ENCODE peak calls at places on chromosomes 7 and 10, in five cellular contexts. One of them, this sample, is unnamed.
A peak's percentile ranks its signal among the peaks of the same experiment; 100 is the strongest.

GRCh38 chr7:150649084-150649385 is 16.9 kb upstream of the GIMAP6 start:
- DNase-seq in osteoblast: no peak
- DNase-seq in naive thymus-derived CD4-positive, alpha-beta T cell: no peak
- DNase-seq in psoas muscle: no peak
- DNase-seq in dorsolateral prefrontal cortex: no peak
- DNase-seq in this sample: no peak

GRCh38 chr7:111043533-111043932 is 47.4 kb upstream of the LRRN3 start:
- DNase-seq in osteoblast: no peak
- DNase-seq in naive thymus-derived CD4-positive, alpha-beta T cell: no peak
- DNase-seq in psoas muscle: no peak
- DNase-seq in dorsolateral prefrontal cortex: no peak
- DNase-seq in this sample: no peak

GRCh38 chr7:96316949-96317348 is 4.9 kb downstream of the SLC25A13 start:
- DNase-seq in osteoblast: no peak
- DNase-seq in naive thymus-derived CD4-positive, alpha-beta T cell: no peak
- DNase-seq in psoas muscle: no peak
- DNase-seq in dorsolateral prefrontal cortex: no peak
- DNase-seq in this sample: no peak

GRCh38 chr10:59064116-59064707 is 112.2 kb upstream of the PHYHIPL start:
- DNase-seq in osteoblast: no peak
- DNase-seq in naive thymus-derived CD4-positive, alpha-beta T cell: no peak
- DNase-seq in psoas muscle: no peak
- DNase-seq in dorsolateral prefrontal cortex: no peak
- DNase-seq in this sample: no peak

GRCh38 chr10:16902606-16903005 is 85.4 kb upstream of the RSU1 start:
- DNase-seq in osteoblast: no peak
- DNase-seq in naive thymus-derived CD4-positive, alpha-beta T cell: no peak
- DNase-seq in psoas muscle: no peak
- DNase-seq in dorsolateral prefrontal cortex: no peak
- DNase-seq in this sample: no peak

GRCh38 chr7:131546583-131547111 is 9.8 kb downstream of the PODXL start:
- DNase-seq in osteoblast: peak; percentile 87
- DNase-seq in naive thymus-derived CD4-positive, alpha-beta T cell: no peak
- DNase-seq in psoas muscle: no peak
- DNase-seq in dorsolateral prefrontal cortex: no peak
- DNase-seq in this sample: peak; percentile 70

GRCh38 chr10:36358736-36359135 is 716.6 kb upstream of the FZD8 start:
- DNase-seq in osteoblast: no peak
- DNase-seq in naive thymus-derived CD4-positive, alpha-beta T cell: no peak
- DNase-seq in psoas muscle: no peak
- DNase-seq in dorsolateral prefrontal cortex: no peak
- DNase-seq in this sample: no peak

GRCh38 chr10:126686732-126687693 is 16.5 kb upstream of the C10orf90 start:
- DNase-seq in osteoblast: no peak
- DNase-seq in naive thymus-derived CD4-positive, alpha-beta T cell: no peak
- DNase-seq in psoas muscle: no peak
- DNase-seq in dorsolateral prefrontal cortex: no peak
- DNase-seq in this sample: no peak

GRCh38 chr7:157521061-157521731 is 184.4 kb downstream of the DNAJB6 start:
- DNase-seq in osteoblast: peak; percentile 63
- DNase-seq in naive thymus-derived CD4-positive, alpha-beta T cell: no peak
- DNase-seq in psoas muscle: no peak
- DNase-seq in dorsolateral prefrontal cortex: peak; percentile 5
- DNase-seq in this sample: peak; percentile 68

GRCh38 chr10:1829712-1830111 is 92.4 kb upstream of the ADARB2 start:
- DNase-seq in osteoblast: no peak
- DNase-seq in naive thymus-derived CD4-positive, alpha-beta T cell: no peak
- DNase-seq in psoas muscle: no peak
- DNase-seq in dorsolateral prefrontal cortex: no peak
- DNase-seq in this sample: no peak

GRCh38 chr7:158443688-158444483 is 143.7 kb downstream of the PTPRN2 start:
- DNase-seq in osteoblast: no peak
- DNase-seq in naive thymus-derived CD4-positive, alpha-beta T cell: no peak
- DNase-seq in psoas muscle: no peak
- DNase-seq in dorsolateral prefrontal cortex: no peak
- DNase-seq in this sample: no peak

GRCh38 chr10:30980951-30981616 is 50.6 kb downstream of the ZNF438 start:
- DNase-seq in osteoblast: peak; percentile 18
- DNase-seq in naive thymus-derived CD4-positive, alpha-beta T cell: no peak
- DNase-seq in psoas muscle: peak; percentile 45
- DNase-seq in dorsolateral prefrontal cortex: peak; percentile 54
- DNase-seq in this sample: no peak

GRCh38 chr10:104824378-104825006 is 183.4 kb downstream of the SORCS3 start:
- DNase-seq in osteoblast: no peak
- DNase-seq in naive thymus-derived CD4-positive, alpha-beta T cell: peak; percentile 10
- DNase-seq in psoas muscle: no peak
- DNase-seq in dorsolateral prefrontal cortex: no peak
- DNase-seq in this sample: peak; percentile 46

GRCh38 chr10:35462491-35462934 is 126.2 kb downstream of the CCNY start:
- DNase-seq in osteoblast: no peak
- DNase-seq in naive thymus-derived CD4-positive, alpha-beta T cell: no peak
- DNase-seq in psoas muscle: no peak
- DNase-seq in dorsolateral prefrontal cortex: no peak
- DNase-seq in this sample: no peak

GRCh38 chr7:24572421-24573007 is 738 bp upstream of the PALS2 start:
- DNase-seq in osteoblast: peak; percentile 93
- DNase-seq in naive thymus-derived CD4-positive, alpha-beta T cell: peak; percentile 35
- DNase-seq in psoas muscle: peak; percentile 42
- DNase-seq in dorsolateral prefrontal cortex: peak; percentile 20
- DNase-seq in this sample: peak; percentile 57

GRCh38 chr10:118584181-118584954 is 11.1 kb downstream of the PRLHR start:
- DNase-seq in osteoblast: peak; percentile 87
- DNase-seq in naive thymus-derived CD4-positive, alpha-beta T cell: no peak
- DNase-seq in psoas muscle: no peak
- DNase-seq in dorsolateral prefrontal cortex: peak; percentile 80
- DNase-seq in this sample: no peak

GRCh38 chr10:110273474-110273873 is 31.2 kb downstream of the SMNDC1 start:
- DNase-seq in osteoblast: peak; percentile 65
- DNase-seq in naive thymus-derived CD4-positive, alpha-beta T cell: peak; percentile 35
- DNase-seq in psoas muscle: peak; percentile 63
- DNase-seq in dorsolateral prefrontal cortex: peak; percentile 72
- DNase-seq in this sample: peak; percentile 81

GRCh38 chr7:51034531-51035264 is 252.0 kb upstream of the GRB10 start:
- DNase-seq in osteoblast: peak; percentile 96
- DNase-seq in naive thymus-derived CD4-positive, alpha-beta T cell: no peak
- DNase-seq in psoas muscle: no peak
- DNase-seq in dorsolateral prefrontal cortex: no peak
- DNase-seq in this sample: no peak

GRCh38 chr10:99280472-99280871 is 44.8 kb upstream of the HPSE2 start:
- DNase-seq in osteoblast: no peak
- DNase-seq in naive thymus-derived CD4-positive, alpha-beta T cell: no peak
- DNase-seq in psoas muscle: no peak
- DNase-seq in dorsolateral prefrontal cortex: no peak
- DNase-seq in this sample: no peak

GRCh38 chr7:156459582-156459981 is 181.0 kb upstream of the RNF32 start:
- DNase-seq in osteoblast: peak; percentile 11
- DNase-seq in naive thymus-derived CD4-positive, alpha-beta T cell: no peak
- DNase-seq in psoas muscle: no peak
- DNase-seq in dorsolateral prefrontal cortex: no peak
- DNase-seq in this sample: no peak

GRCh38 chr7:87435546-87435945 is 39.9 kb downstream of the ABCB4 start:
- DNase-seq in osteoblast: no peak
- DNase-seq in naive thymus-derived CD4-positive, alpha-beta T cell: no peak
- DNase-seq in psoas muscle: no peak
- DNase-seq in dorsolateral prefrontal cortex: no peak
- DNase-seq in this sample: no peak

GRCh38 chr10:13853854-13854253 is 267.1 kb downstream of the PRPF18 start:
- DNase-seq in osteoblast: peak; percentile 89
- DNase-seq in naive thymus-derived CD4-positive, alpha-beta T cell: no peak
- DNase-seq in psoas muscle: no peak
- DNase-seq in dorsolateral prefrontal cortex: no peak
- DNase-seq in this sample: no peak

GRCh38 chr7:7221602-7222038 is 39.3 kb downstream of the C1GALT1 start:
- DNase-seq in osteoblast: no peak
- DNase-seq in naive thymus-derived CD4-positive, alpha-beta T cell: no peak
- DNase-seq in psoas muscle: no peak
- DNase-seq in dorsolateral prefrontal cortex: no peak
- DNase-seq in this sample: no peak

GRCh38 chr10:29304259-29305030 is 15.6 kb downstream of the LYZL1 start:
- DNase-seq in osteoblast: peak; percentile 81
- DNase-seq in naive thymus-derived CD4-positive, alpha-beta T cell: peak; percentile 22
- DNase-seq in psoas muscle: peak; percentile 30
- DNase-seq in dorsolateral prefrontal cortex: peak; percentile 69
- DNase-seq in this sample: no peak

GRCh38 chr7:92754756-92755581 is 81.4 kb downstream of the CDK6 start:
- DNase-seq in osteoblast: no peak
- DNase-seq in naive thymus-derived CD4-positive, alpha-beta T cell: no peak
- DNase-seq in psoas muscle: no peak
- DNase-seq in dorsolateral prefrontal cortex: peak; percentile 77
- DNase-seq in this sample: no peak

GRCh38 chr7:49780953-49781352 is 7.5 kb downstream of the VWC2 start:
- DNase-seq in osteoblast: no peak
- DNase-seq in naive thymus-derived CD4-positive, alpha-beta T cell: no peak
- DNase-seq in psoas muscle: no peak
- DNase-seq in dorsolateral prefrontal cortex: no peak
- DNase-seq in this sample: no peak

GRCh38 chr7:49776994-49777393 is 3.6 kb downstream of the VWC2 start:
- DNase-seq in osteoblast: no peak
- DNase-seq in naive thymus-derived CD4-positive, alpha-beta T cell: no peak
- DNase-seq in psoas muscle: no peak
- DNase-seq in dorsolateral prefrontal cortex: peak; percentile 38
- DNase-seq in this sample: no peak

GRCh38 chr7:49775949-49776443 is 2.6 kb downstream of the VWC2 start:
- DNase-seq in osteoblast: peak; percentile 31
- DNase-seq in naive thymus-derived CD4-positive, alpha-beta T cell: no peak
- DNase-seq in psoas muscle: no peak
- DNase-seq in dorsolateral prefrontal cortex: no peak
- DNase-seq in this sample: no peak

GRCh38 chr7:49781996-49782395 is 8.6 kb downstream of the VWC2 start:
- DNase-seq in osteoblast: no peak
- DNase-seq in naive thymus-derived CD4-positive, alpha-beta T cell: no peak
- DNase-seq in psoas muscle: no peak
- DNase-seq in dorsolateral prefrontal cortex: no peak
- DNase-seq in this sample: no peak

GRCh38 chr7:49778731-49779270 is 5.4 kb downstream of the VWC2 start:
- DNase-seq in osteoblast: no peak
- DNase-seq in naive thymus-derived CD4-positive, alpha-beta T cell: no peak
- DNase-seq in psoas muscle: no peak
- DNase-seq in dorsolateral prefrontal cortex: no peak
- DNase-seq in this sample: no peak
- H3K4me3 ChIP-seq in osteoblast: no peak overlapping the region
- H3K4me3 ChIP-seq in naive thymus-derived CD4-positive, alpha-beta T cell: no peak overlapping the region
- H3K4me3 ChIP-seq in psoas muscle: no peak overlapping the region
- H3K4me3 ChIP-seq in dorsolateral prefrontal cortex: peak overlapping the region; percentile 26
- H3K4me3 ChIP-seq in this sample: no peak overlapping the region

GRCh38 chr10:80473692-80474596 is 19.8 kb downstream of the TSPAN14 start:
- DNase-seq in osteoblast: peak; percentile 74
- DNase-seq in naive thymus-derived CD4-positive, alpha-beta T cell: no peak
- DNase-seq in psoas muscle: no peak
- DNase-seq in dorsolateral prefrontal cortex: no peak
- DNase-seq in this sample: no peak

GRCh38 chr10:80473096-80473657 is 19.1 kb downstream of the TSPAN14 start:
- DNase-seq in osteoblast: no peak
- DNase-seq in naive thymus-derived CD4-positive, alpha-beta T cell: no peak
- DNase-seq in psoas muscle: no peak
- DNase-seq in dorsolateral prefrontal cortex: no peak
- DNase-seq in this sample: no peak

GRCh38 chr10:80474920-80475319 is 20.8 kb downstream of the TSPAN14 start:
- DNase-seq in osteoblast: no peak
- DNase-seq in naive thymus-derived CD4-positive, alpha-beta T cell: no peak
- DNase-seq in psoas muscle: no peak
- DNase-seq in dorsolateral prefrontal cortex: no peak
- DNase-seq in this sample: no peak

GRCh38 chr10:80472234-80473095 is 18.4 kb downstream of the TSPAN14 start:
- DNase-seq in osteoblast: peak; percentile 92
- DNase-seq in naive thymus-derived CD4-positive, alpha-beta T cell: no peak
- DNase-seq in psoas muscle: no peak
- DNase-seq in dorsolateral prefrontal cortex: no peak
- DNase-seq in this sample: no peak

DNA sequence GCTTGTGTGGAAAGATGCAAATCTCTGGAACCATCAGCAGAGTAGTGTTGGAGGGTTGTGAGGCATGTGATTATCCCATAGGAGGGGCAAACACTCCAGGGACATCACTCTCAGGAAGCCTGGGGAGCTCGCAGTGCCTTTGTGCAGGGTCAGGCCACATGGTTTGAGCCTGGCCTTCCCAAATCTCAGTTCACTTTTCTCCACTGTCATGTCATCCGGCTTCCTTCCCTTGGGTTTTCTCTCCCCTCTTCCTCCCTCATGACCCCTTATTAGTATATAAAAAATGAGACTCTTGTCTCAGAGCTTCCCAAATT is 20.4 kb downstream of the TSPAN14 start:
- DNase-seq in osteoblast: no peak
- DNase-seq in naive thymus-derived CD4-positive, alpha-beta T cell: no peak
- DNase-seq in psoas muscle: no peak
- DNase-seq in dorsolateral prefrontal cortex: no peak
- DNase-seq in this sample: no peak
- H3K27ac ChIP-seq in osteoblast: peak overlapping the region; percentile 75
- H3K27ac ChIP-seq in naive thymus-derived CD4-positive, alpha-beta T cell: peak overlapping the region; percentile 84
- H3K27ac ChIP-seq in psoas muscle: peak overlapping the region; percentile 23
- H3K27ac ChIP-seq in dorsolateral prefrontal cortex: no peak overlapping the region
- H3K27ac ChIP-seq in this sample: no peak overlapping the region

DNA sequence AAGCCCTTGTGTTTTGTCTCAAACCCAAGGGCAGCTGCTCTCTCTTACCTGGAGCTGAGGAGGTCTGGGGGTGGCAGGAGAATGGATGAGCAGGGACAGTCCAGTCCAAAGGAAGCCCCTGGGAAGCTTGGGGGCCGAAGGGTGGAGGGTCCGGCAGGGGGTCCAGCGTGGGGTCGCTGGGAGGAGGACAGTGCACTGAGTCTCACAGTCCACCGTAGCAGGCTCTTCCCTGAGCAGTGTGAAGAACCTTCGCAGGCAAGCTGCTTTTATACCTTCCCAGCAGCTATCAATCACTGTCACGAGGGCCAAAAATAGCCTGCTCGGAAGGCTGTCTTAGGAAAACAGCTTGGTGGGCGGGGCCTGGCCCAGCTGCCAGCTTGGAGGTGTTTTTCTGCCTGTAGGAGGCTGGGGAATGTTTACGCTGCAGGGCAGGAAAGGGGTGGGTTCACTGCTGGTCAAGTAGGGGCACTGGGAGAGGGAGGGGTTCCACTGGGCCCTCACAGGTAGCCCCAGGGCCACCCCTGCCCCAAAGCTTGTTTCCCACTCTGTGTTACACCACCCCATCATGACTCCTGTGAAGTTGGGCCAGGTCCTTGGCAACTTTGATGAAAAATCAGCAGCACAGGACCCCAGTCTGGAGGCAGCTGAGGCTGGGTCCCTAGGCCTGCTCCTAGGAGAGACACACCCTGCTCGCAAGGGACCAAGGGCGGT is at the start of gene DEPP1:
- DNase-seq in osteoblast: peak; percentile 94
- DNase-seq in naive thymus-derived CD4-positive, alpha-beta T cell: peak; percentile 21
- DNase-seq in psoas muscle: peak; percentile 91
- DNase-seq in dorsolateral prefrontal cortex: peak; percentile 80
- DNase-seq in this sample: peak; percentile 95
- H3K4me3 ChIP-seq in osteoblast: peak within 1 kb of the TSS; percentile 75
- H3K4me3 ChIP-seq in naive thymus-derived CD4-positive, alpha-beta T cell: no peak within 1 kb of the TSS
- H3K4me3 ChIP-seq in psoas muscle: peak within 1 kb of the TSS; percentile 90
- H3K4me3 ChIP-seq in dorsolateral prefrontal cortex: peak within 1 kb of the TSS; percentile 72
- H3K4me3 ChIP-seq in this sample: peak within 1 kb of the TSS; percentile 81

DNA sequence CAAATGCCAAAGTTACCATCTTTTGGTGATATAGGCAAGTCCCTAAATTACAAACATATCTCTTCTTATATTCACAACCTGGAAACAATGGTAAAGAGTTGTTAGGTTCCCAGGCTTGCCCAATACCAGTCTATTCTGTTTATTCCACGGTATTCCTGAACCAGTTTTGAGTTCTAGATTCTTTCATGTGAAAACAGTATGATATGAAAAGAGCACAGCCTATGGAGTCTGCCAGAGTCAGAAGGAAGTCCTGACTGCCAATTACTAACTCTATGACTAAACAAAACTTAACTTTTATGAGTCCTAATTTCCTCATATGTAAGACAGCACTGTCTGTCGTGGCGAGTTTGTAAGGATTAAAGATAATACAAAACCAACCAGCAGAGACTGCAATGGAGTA is 5.6 kb downstream of the ABI1 start:
- DNase-seq in osteoblast: peak; percentile 78
- DNase-seq in naive thymus-derived CD4-positive, alpha-beta T cell: no peak
- DNase-seq in psoas muscle: no peak
- DNase-seq in dorsolateral prefrontal cortex: no peak
- DNase-seq in this sample: no peak
- H3K27ac ChIP-seq in osteoblast: peak overlapping the region; percentile 36
- H3K27ac ChIP-seq in naive thymus-derived CD4-positive, alpha-beta T cell: no peak overlapping the region
- H3K27ac ChIP-seq in psoas muscle: no peak overlapping the region
- H3K27ac ChIP-seq in dorsolateral prefrontal cortex: no peak overlapping the region
- H3K27ac ChIP-seq in this sample: no peak overlapping the region